ENCODE peak calls at places on chromosome 11, in four cellular contexts. L is astrocyte of the cerebellum, V is dorsolateral prefrontal cortex, F is tibial artery. X is an unnamed sample.

GRCh38 chr11:132784441-132784840 is 747.9 kb downstream of the OPCML start:
- DNase-seq in L (peak), F (no peak), V (no peak), X (no peak)

GRCh38 chr11:72091292-72091691 is 10.6 kb downstream of the LRRC51 start:
- DNase-seq in L (peak), V (peak), F (peak), X (peak)

GRCh38 chr11:104320956-104321355 is 157.0 kb upstream of the PDGFD start:
- DNase-seq in V (no peak), L (no peak), F (no peak), X (no peak)

GRCh38 chr11:75264356-75264755 is 23.8 kb downstream of the TPBGL start:
- DNase-seq in F (peak), V (no peak), L (no peak), X (no peak)

GRCh38 chr11:5719703-5720495 is 16.3 kb upstream of the OR56B1 start:
- DNase-seq in L (no peak), F (no peak), V (no peak), X (no peak)

GRCh38 chr11:25981998-25982397 is 349.9 kb upstream of the ANO3 start:
- DNase-seq in F (no peak), V (no peak), L (peak), X (no peak)

GRCh38 chr11:6505577-6506240 is 8.6 kb downstream of the DNHD1 start:
- DNase-seq in F (no peak), V (no peak), L (peak), X (no peak)

GRCh38 chr11:133082453-133082781 is 449.9 kb downstream of the OPCML start:
- DNase-seq in L (no peak), V (no peak), F (no peak), X (no peak)

GRCh38 chr11:54944211-54944610 is 237.6 kb downstream of the OR4A5 start:
- DNase-seq in V (no peak), L (no peak), F (no peak), X (no peak)

DNA sequence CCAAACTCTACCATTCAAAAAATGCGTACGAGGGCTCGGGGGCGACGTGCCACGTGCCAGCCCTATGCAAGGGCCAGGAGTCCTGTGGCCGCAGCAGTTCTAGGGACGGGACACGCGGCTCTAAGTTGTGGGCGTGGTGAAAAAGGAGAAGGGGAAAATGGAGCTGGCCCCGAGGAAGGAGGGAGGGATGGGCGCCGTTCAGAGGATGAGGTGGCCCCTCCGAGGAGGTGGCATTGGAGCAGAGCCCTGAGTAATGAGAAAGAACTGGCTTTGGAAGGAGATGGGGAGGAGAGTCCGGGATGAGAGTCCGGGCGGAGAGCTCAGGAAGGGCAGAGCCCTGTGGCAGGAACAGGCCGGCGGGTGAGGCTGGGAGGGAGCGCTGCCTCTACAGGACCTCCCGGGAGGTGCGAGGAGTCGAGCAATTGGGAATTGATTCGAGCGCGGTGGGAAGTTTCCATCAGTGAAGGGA is 21.0 kb downstream of the OTUB1 start:
- DNase-seq in V (no peak), F (no peak), L (no peak), X (no peak)
- TF ChIP-seq CTCF in V (no peak), F (no peak), L (peak), X (no peak)

GRCh38 chr11:129657866-129658557 is 157.6 kb upstream of the TMEM45B start:
- DNase-seq in V (no peak), F (no peak), L (no peak), X (no peak)

GRCh38 chr11:129652828-129653227 is 162.8 kb upstream of the TMEM45B start:
- DNase-seq in V (no peak), F (no peak), L (peak), X (no peak)

GRCh38 chr11:129655247-129655832 is 160.3 kb upstream of the TMEM45B start:
- DNase-seq in V (no peak), L (no peak), F (no peak), X (no peak)

GRCh38 chr11:129658558-129658882 is 157.1 kb upstream of the TMEM45B start:
- DNase-seq in L (no peak), F (no peak), V (no peak), X (no peak)
- TF ChIP-seq CTCF in L (no peak), F (no peak), V (no peak), X (no peak)

GRCh38 chr11:31236052-31236652 is 133.4 kb downstream of the DCDC1 start:
- DNase-seq in L (no peak), V (no peak), F (no peak), X (no peak)
- TF ChIP-seq CTCF in L (peak), V (no peak), F (no peak), X (no peak)

DNA sequence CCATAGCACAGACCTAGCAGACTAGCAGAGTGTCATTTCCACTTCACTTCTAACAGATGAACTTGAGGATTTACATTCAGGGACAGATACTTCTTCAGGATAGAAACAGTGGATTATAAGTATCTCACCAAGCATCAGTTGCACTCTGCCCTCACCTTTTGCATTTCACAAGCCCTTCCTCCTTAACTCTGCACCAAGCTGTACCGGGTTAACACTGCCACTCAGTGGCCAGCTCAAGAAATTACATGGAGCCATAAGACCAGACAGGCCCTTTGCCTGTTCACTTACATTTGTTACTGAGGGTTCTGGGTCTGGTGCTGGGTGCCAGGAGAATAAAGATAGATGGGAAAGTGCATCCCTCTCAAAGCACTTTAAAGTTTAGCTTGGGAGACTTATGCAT is 309.8 kb downstream of the SHANK2 start:
- DNase-seq in L (no peak), F (no peak), V (no peak), X (no peak)
- TF ChIP-seq CTCF in L (no peak), F (no peak), V (no peak), X (no peak)

DNA sequence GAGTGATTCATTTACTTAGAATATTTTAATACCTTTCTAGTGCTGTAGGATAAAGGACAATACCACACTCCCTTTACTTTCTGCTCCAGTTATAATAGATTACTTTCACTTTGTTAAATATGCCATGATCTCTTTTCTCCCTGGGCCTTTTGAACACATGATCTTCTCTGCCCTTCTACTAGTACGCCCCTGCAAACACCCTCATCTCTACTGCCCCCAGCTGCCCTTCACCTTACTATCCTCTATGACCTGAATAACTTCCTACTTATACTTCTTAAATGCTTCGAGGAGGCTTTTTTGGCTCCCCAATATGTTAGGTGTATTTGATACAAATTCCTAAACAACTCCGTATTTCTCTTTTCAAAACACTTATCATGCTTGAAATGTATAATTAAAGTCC is 177.3 kb downstream of the GUCY1A2 start:
- DNase-seq in L (no peak), F (no peak), V (no peak), X (no peak)
- TF ChIP-seq CTCF in L (no peak), F (no peak), V (no peak), X (no peak)

GRCh38 chr11:118790357-118791014 is 478 bp downstream of the DDX6 start:
- DNase-seq in F (peak), V (peak), L (no peak), X (peak)
- TF ChIP-seq CTCF in F (peak), V (peak), L (peak), X (no peak)

DNA sequence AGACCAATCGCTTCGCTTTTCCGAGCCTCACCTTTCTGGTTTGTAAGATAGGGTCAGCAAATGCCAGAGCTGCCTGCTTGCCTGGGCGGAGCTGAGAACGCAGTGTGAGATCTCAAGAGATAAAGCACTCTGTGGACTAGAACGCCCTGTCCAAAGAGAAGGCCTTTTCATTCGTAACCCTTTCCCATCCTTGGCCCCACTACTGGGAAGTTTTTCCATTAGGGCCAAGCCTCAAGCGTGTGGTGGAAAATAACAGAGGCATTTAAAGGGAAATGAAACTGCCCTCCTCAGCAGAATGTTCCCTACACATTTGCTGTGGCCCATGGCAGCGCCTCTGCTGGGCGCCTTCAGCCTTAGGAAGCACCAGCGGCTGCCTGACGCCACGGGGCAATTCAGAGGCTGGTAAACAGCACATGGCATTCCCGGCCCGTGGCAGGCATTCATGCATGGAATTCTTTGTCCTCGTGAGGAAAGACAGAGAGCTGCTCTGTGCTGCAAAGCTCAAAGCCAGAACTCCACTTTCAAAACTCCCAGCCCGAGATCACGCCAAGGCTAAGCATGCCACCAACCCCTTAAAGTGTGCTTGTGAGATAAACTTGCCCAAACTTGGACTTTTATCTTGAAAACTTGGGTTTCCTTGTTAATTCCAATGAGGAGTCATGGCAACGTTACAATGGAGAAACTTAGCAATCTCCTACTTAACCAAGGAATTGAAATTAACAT is 38.1 kb downstream of the AHNAK start:
- DNase-seq in L (peak), F (peak), V (peak), X (peak)
- TF ChIP-seq CTCF in L (peak), F (peak), V (peak), X (no peak)

GRCh38 chr11:44866301-44866700 is 84.4 kb downstream of the TP53I11 start:
- DNase-seq in V (no peak), F (no peak), L (no peak), X (no peak)
- TF ChIP-seq CTCF in V (no peak), F (no peak), L (no peak), X (no peak)

X was measured in omental fat pad.